ENCODE peak calls at places on chromosomes 13 and 19, in five cellular contexts. A, W, K, L and G are unnamed samples.

GRCh38 chr19:35023428-35023827 is 6.8 kb upstream of the SCN1B start:
- DNase-seq in A (no peak), W (no peak), K (no peak), L (no peak), G (no peak)

GRCh38 chr19:40280608-40281221 is 4.4 kb downstream of the AKT2 start:
- DNase-seq in A (no peak), W (peak), K (no peak), L (no peak), G (no peak)

GRCh38 chr13:36108342-36108741 is 22.8 kb downstream of the DCLK1 start:
- DNase-seq in A (no peak), W (no peak), K (no peak), L (no peak), G (no peak)

GRCh38 chr13:66424417-66424816 is 805.7 kb downstream of the PCDH9 start:
- DNase-seq in A (peak), W (no peak), K (no peak), L (no peak), G (no peak)

GRCh38 chr13:44068169-44068568 is 188.5 kb downstream of the LACC1 start:
- DNase-seq in A (peak), W (no peak), K (no peak), L (peak), G (no peak)

GRCh38 chr19:56110515-56111448 is 10.3 kb downstream of the ZNF787 start:
- DNase-seq in A (no peak), W (peak), K (no peak), L (no peak), G (peak)

GRCh38 chr19:47179643-47180310 is 49.1 kb downstream of the SAE1 start:
- DNase-seq in A (no peak), W (no peak), K (no peak), L (no peak), G (no peak)

GRCh38 chr19:6125571-6125989 is 9.9 kb upstream of the ACSBG2 start:
- DNase-seq in A (peak), W (peak), K (peak), L (peak), G (peak)

GRCh38 chr19:45097776-45098520 is 5.0 kb downstream of the PPP1R37 start:
- DNase-seq in A (peak), W (peak), K (no peak), L (peak), G (no peak)

GRCh38 chr13:40777166-40777956 is 6.4 kb upstream of the MRPS31 start:
- DNase-seq in A (peak), W (peak), K (peak), L (peak), G (peak)

GRCh38 chr19:1237027-1237659 is 662 bp downstream of the CBARP start:
- DNase-seq in A (no peak), W (peak), K (no peak), L (peak), G (peak)
- TF ChIP-seq EZH2 in A (no peak), W (no peak), K (no peak), L (no peak), G (no peak)

GRCh38 chr19:17775245-17775927 is 19.6 kb upstream of the B3GNT3 start:
- DNase-seq in A (peak), W (peak), K (no peak), L (peak), G (peak)
- TF ChIP-seq EZH2phosphoT487 in A (no peak), W (no peak), K (no peak), L (no peak), G (no peak)

DNA sequence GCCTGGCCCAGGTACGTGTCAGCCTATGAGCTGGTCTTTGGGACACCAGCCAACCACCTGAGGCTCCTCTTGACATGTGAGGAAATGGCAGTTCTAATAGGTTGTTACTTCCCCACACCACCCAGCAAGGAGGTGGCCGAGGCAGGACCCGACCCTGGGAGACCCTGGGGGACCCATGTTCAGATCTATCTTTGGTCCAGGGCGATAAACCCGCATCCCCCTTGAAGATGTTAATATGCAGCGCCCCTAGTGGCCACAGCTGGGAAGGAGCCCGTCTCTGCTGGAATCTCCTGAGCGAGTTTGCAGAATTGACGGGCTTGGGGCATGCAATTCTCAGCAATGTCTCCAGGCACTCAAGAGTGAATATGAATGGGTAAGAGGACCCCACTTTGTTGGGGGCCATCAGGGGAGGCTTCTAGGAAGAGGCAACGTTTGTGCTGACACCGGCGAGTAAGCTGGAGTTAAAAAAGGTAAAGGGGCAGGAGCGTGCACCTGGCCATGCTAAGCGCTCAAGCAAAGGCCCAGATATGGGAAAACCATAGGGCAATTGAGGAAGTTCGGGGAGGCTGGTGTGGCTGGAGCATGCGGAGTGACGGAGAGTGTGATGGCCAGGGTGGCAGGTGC is 1.5 kb upstream of the MYO1F start:
- DNase-seq in A (peak), W (peak), K (peak), L (peak), G (peak)
- TF ChIP-seq EZH2 in A (no peak), W (no peak), K (no peak), L (no peak), G (peak)

GRCh38 chr19:2199215-2199614 is 35.5 kb downstream of the DOT1L start:
- DNase-seq in A (no peak), W (no peak), K (no peak), L (no peak), G (peak)
- TF ChIP-seq EZH2phosphoT487 in A (no peak), W (no peak), K (no peak), L (no peak), G (no peak)

GRCh38 chr13:22964245-22964966 is 216.4 kb upstream of the SGCG start:
- DNase-seq in A (no peak), W (no peak), K (no peak), L (no peak), G (no peak)
- TF ChIP-seq EZH2 in A (no peak), W (no peak), K (no peak), L (no peak), G (no peak)

DNA sequence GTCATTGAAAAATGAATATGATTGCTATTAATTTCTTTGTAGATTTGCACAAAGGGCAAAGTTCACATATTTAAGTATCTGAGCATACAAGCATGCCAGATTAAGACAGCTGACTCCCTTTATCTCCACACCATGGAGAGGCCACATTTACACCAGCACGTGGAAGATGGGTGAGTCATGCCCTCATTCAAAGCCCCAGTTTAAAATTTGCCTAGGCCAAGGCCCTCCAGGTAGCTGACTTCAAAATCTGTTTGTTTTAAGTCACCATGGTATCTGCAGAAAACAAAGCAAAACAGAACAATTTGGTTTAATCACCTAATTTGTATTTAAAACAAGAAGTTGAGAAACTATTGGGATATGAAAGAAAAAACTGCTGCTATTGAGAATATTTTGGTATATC is 109.2 kb downstream of the ESD start:
- DNase-seq in A (peak), W (peak), K (peak), L (peak), G (no peak)
- TF ChIP-seq EZH2phosphoT487 in A (no peak), W (no peak), K (no peak), L (no peak), G (no peak)